ENCODE peak calls at places on chromosomes 13 and 19, in four cellular contexts. W, P, S and K are unnamed samples.

GRCh38 chr13:30713133-30713532 is 22.2 kb upstream of the ALOX5AP start:
- DNase-seq in W (no peak), P (peak; percentile 53), S (peak; percentile 85), K (no peak)

GRCh38 chr19:3138268-3138667 is 2.4 kb downstream of the GNA15 start:
- DNase-seq in W (no peak), P (no peak), S (no peak), K (no peak)

GRCh38 chr19:28481674-28482073 is 731.3 kb downstream of the UQCRFS1 start:
- DNase-seq in W (no peak), P (no peak), S (no peak), K (no peak)

GRCh38 chr19:7194566-7194965 is 99.6 kb downstream of the INSR start:
- DNase-seq in W (no peak), P (no peak), S (no peak), K (no peak)

GRCh38 chr13:28181413-28181812 is 43.1 kb downstream of the PAN3 start:
- DNase-seq in W (peak; percentile 7), P (peak; percentile 93), S (peak; percentile 83), K (no peak)

GRCh38 chr19:11984986-11985385 is 20.1 kb downstream of the ZNF763 start:
- DNase-seq in W (no peak), P (no peak), S (no peak), K (no peak)

GRCh38 chr13:44906758-44907157 is 82.5 kb downstream of the NUFIP1 start:
- DNase-seq in W (no peak), P (peak; percentile 66), S (peak; percentile 29), K (no peak)

GRCh38 chr19:16702123-16702522 is 17.5 kb upstream of the NWD1 start:
- DNase-seq in W (no peak), P (peak; percentile 64), S (peak; percentile 87), K (no peak)

GRCh38 chr13:49439609-49440008 is 4.3 kb downstream of the CAB39L start:
- DNase-seq in W (no peak), P (no peak), S (no peak), K (no peak)

GRCh38 chr19:7004313-7004931 is 16.8 kb downstream of the MBD3L2B start:
- DNase-seq in W (peak; percentile 20), P (no peak), S (peak; percentile 18), K (no peak)

GRCh38 chr13:44726777-44727176 is 150.6 kb upstream of the TSC22D1 start:
- DNase-seq in W (no peak), P (no peak), S (no peak), K (no peak)

GRCh38 chr13:93305886-93306285 is 79.3 kb downstream of the GPC6 start:
- DNase-seq in W (no peak), P (peak; percentile 35), S (no peak), K (no peak)

GRCh38 chr19:459724-460511 is 915 bp downstream of the SHC2 start:
- DNase-seq in W (no peak), P (peak; percentile 37), S (peak; percentile 82), K (no peak)

GRCh38 chr13:98275711-98276171 is 98.7 kb upstream of the RNF113B start:
- DNase-seq in W (no peak), P (peak; percentile 83), S (peak; percentile 85), K (no peak)

GRCh38 chr13:45184693-45185092 is 16.2 kb downstream of the KCTD4 start:
- DNase-seq in W (no peak), P (no peak), S (no peak), K (no peak)

GRCh38 chr19:10211691-10212090 is 16.9 kb upstream of the DNMT1 start:
- DNase-seq in W (no peak), P (no peak), S (no peak), K (no peak)

GRCh38 chr19:10292206-10292788 is 2.5 kb downstream of the ICAM5 start:
- DNase-seq in W (no peak), P (peak; percentile 87), S (peak; percentile 76), K (peak; percentile 78)

GRCh38 chr19:51359294-51359693 is 6.9 kb downstream of the ETFB start:
- DNase-seq in W (no peak), P (peak; percentile 81), S (peak; percentile 87), K (no peak)

GRCh38 chr13:101706651-101707050 is 254.2 kb downstream of the ITGBL1 start:
- DNase-seq in W (no peak), P (peak; percentile 90), S (peak; percentile 79), K (peak; percentile 4)